ENCODE peak calls at places on chromosomes 6 and 20, in five cellular contexts. One of them, this sample, is unnamed.

GRCh38 chr6:133368664-133369063 is 127.5 kb downstream of the EYA4 start:
- DNase-seq in cardiac fibroblast: peak; percentile 3
- DNase-seq in tibial artery: no peak
- DNase-seq in HFFc6: no peak
- DNase-seq in fibroblast of mammary gland: no peak
- DNase-seq in this sample: peak; percentile 7

GRCh38 chr20:36493801-36494114 is 47.6 kb upstream of the MYL9 start:
- DNase-seq in HFFc6: peak; percentile 85
- DNase-seq in fibroblast of mammary gland: peak; percentile 92
- DNase-seq in cardiac fibroblast: peak; percentile 69
- DNase-seq in tibial artery: peak; percentile 86
- DNase-seq in this sample: no peak

GRCh38 chr6:109894181-109894580 is 83.9 kb upstream of the GPR6 start:
- DNase-seq in tibial artery: no peak
- DNase-seq in HFFc6: no peak
- DNase-seq in cardiac fibroblast: no peak
- DNase-seq in fibroblast of mammary gland: no peak
- DNase-seq in this sample: no peak

GRCh38 chr6:133947302-133947900 is 5.6 kb upstream of the TBPL1 start:
- DNase-seq in cardiac fibroblast: no peak
- DNase-seq in tibial artery: no peak
- DNase-seq in HFFc6: no peak
- DNase-seq in fibroblast of mammary gland: no peak
- DNase-seq in this sample: no peak

GRCh38 chr6:157050537-157051280 is 272.6 kb downstream of the TMEM242 start:
- DNase-seq in tibial artery: no peak
- DNase-seq in cardiac fibroblast: peak; percentile 55
- DNase-seq in HFFc6: no peak
- DNase-seq in fibroblast of mammary gland: peak; percentile 19
- DNase-seq in this sample: no peak

GRCh38 chr6:87926687-87927086 is 121.0 kb upstream of the SPACA1 start:
- DNase-seq in fibroblast of mammary gland: no peak
- DNase-seq in tibial artery: no peak
- DNase-seq in cardiac fibroblast: no peak
- DNase-seq in HFFc6: no peak
- DNase-seq in this sample: no peak

GRCh38 chr20:49567421-49568256 is at the start of gene PTGIS:
- DNase-seq in cardiac fibroblast: peak; percentile 33
- DNase-seq in HFFc6: no peak
- DNase-seq in fibroblast of mammary gland: no peak
- DNase-seq in tibial artery: no peak
- DNase-seq in this sample: no peak

GRCh38 chr6:165729307-165729936 is 66.4 kb upstream of the PDE10A start:
- DNase-seq in tibial artery: no peak
- DNase-seq in HFFc6: no peak
- DNase-seq in cardiac fibroblast: peak; percentile 52
- DNase-seq in fibroblast of mammary gland: peak; percentile 14
- DNase-seq in this sample: peak; percentile 54

GRCh38 chr20:32165836-32166545 is 41.6 kb downstream of the PLAGL2 start:
- DNase-seq in tibial artery: peak; percentile 49
- DNase-seq in HFFc6: no peak
- DNase-seq in fibroblast of mammary gland: no peak
- DNase-seq in cardiac fibroblast: peak; percentile 71
- DNase-seq in this sample: no peak

GRCh38 chr6:134621858-134622257 is 303.9 kb upstream of the SGK1 start:
- DNase-seq in cardiac fibroblast: no peak
- DNase-seq in fibroblast of mammary gland: peak; percentile 31
- DNase-seq in tibial artery: no peak
- DNase-seq in HFFc6: peak; percentile 4
- DNase-seq in this sample: peak; percentile 96

GRCh38 chr6:50816115-50816675 is 2.5 kb upstream of the TFAP2B start:
- DNase-seq in tibial artery: no peak
- DNase-seq in cardiac fibroblast: peak; percentile 73
- DNase-seq in fibroblast of mammary gland: peak; percentile 71
- DNase-seq in HFFc6: peak; percentile 40
- DNase-seq in this sample: peak; percentile 83

GRCh38 chr6:170265655-170266054 is 25.2 kb downstream of the DLL1 start:
- DNase-seq in fibroblast of mammary gland: no peak
- DNase-seq in tibial artery: no peak
- DNase-seq in cardiac fibroblast: peak; percentile 32
- DNase-seq in HFFc6: no peak
- DNase-seq in this sample: no peak

GRCh38 chr20:12882832-12883506 is 125.8 kb upstream of the SPTLC3 start:
- DNase-seq in tibial artery: no peak
- DNase-seq in cardiac fibroblast: peak; percentile 45
- DNase-seq in HFFc6: no peak
- DNase-seq in fibroblast of mammary gland: peak; percentile 54
- DNase-seq in this sample: peak; percentile 59

GRCh38 chr6:138979365-138979764 is 8.7 kb downstream of the REPS1 start:
- DNase-seq in fibroblast of mammary gland: peak; percentile 55
- DNase-seq in HFFc6: no peak
- DNase-seq in tibial artery: no peak
- DNase-seq in cardiac fibroblast: peak; percentile 28
- DNase-seq in this sample: peak; percentile 42

GRCh38 chr6:43276180-43277082 is 21.6 kb upstream of the SLC22A7 start:
- DNase-seq in HFFc6: no peak
- DNase-seq in tibial artery: no peak
- DNase-seq in cardiac fibroblast: no peak
- DNase-seq in fibroblast of mammary gland: no peak
- DNase-seq in this sample: no peak

GRCh38 chr6:101226677-101227135 is 166.8 kb upstream of the GRIK2 start:
- DNase-seq in tibial artery: no peak
- DNase-seq in HFFc6: peak; percentile 64
- DNase-seq in cardiac fibroblast: peak; percentile 36
- DNase-seq in fibroblast of mammary gland: peak; percentile 45
- DNase-seq in this sample: peak; percentile 62

GRCh38 chr6:149305372-149305771 is 12.1 kb upstream of the TAB2 start:
- DNase-seq in cardiac fibroblast: no peak
- DNase-seq in fibroblast of mammary gland: no peak
- DNase-seq in HFFc6: no peak
- DNase-seq in tibial artery: no peak
- DNase-seq in this sample: no peak

GRCh38 chr6:2403546-2403945 is 158.1 kb upstream of the GMDS start:
- DNase-seq in fibroblast of mammary gland: no peak
- DNase-seq in cardiac fibroblast: no peak
- DNase-seq in tibial artery: no peak
- DNase-seq in HFFc6: no peak
- DNase-seq in this sample: no peak

GRCh38 chr20:36061754-36062153 is 92.8 kb upstream of the EPB41L1 start:
- DNase-seq in cardiac fibroblast: peak; percentile 66
- DNase-seq in tibial artery: no peak
- DNase-seq in HFFc6: no peak
- DNase-seq in fibroblast of mammary gland: peak; percentile 35
- DNase-seq in this sample: no peak

GRCh38 chr6:15399651-15400470 is 154.0 kb downstream of the JARID2 start:
- DNase-seq in cardiac fibroblast: peak; percentile 91
- DNase-seq in tibial artery: peak; percentile 81
- DNase-seq in HFFc6: peak; percentile 37
- DNase-seq in fibroblast of mammary gland: peak; percentile 82
- DNase-seq in this sample: peak; percentile 69

GRCh38 chr6:156791261-156791850 is 14.2 kb downstream of the ARID1B start:
- DNase-seq in tibial artery: no peak
- DNase-seq in fibroblast of mammary gland: peak; percentile 81
- DNase-seq in cardiac fibroblast: peak; percentile 87
- DNase-seq in HFFc6: no peak
- DNase-seq in this sample: peak; percentile 84

GRCh38 chr20:3550857-3551256 is 80.0 kb downstream of the ATRN start:
- DNase-seq in cardiac fibroblast: no peak
- DNase-seq in tibial artery: no peak
- DNase-seq in fibroblast of mammary gland: no peak
- DNase-seq in HFFc6: no peak
- DNase-seq in this sample: no peak
- TF ChIP-seq CTCF in cardiac fibroblast: no peak
- TF ChIP-seq CTCF in tibial artery: no peak
- TF ChIP-seq CTCF in fibroblast of mammary gland: no peak
- TF ChIP-seq CTCF in HFFc6: no peak
- TF ChIP-seq CTCF in this sample: no peak

GRCh38 chr6:45375449-45375848 is 2.3 kb downstream of the SUPT3H start:
- DNase-seq in tibial artery: no peak
- DNase-seq in HFFc6: no peak
- DNase-seq in cardiac fibroblast: no peak
- DNase-seq in fibroblast of mammary gland: peak; percentile 45
- DNase-seq in this sample: no peak
- TF ChIP-seq CTCF in tibial artery: no peak
- TF ChIP-seq CTCF in HFFc6: no peak
- TF ChIP-seq CTCF in cardiac fibroblast: no peak
- TF ChIP-seq CTCF in fibroblast of mammary gland: no peak
- TF ChIP-seq CTCF in this sample: no peak

DNA sequence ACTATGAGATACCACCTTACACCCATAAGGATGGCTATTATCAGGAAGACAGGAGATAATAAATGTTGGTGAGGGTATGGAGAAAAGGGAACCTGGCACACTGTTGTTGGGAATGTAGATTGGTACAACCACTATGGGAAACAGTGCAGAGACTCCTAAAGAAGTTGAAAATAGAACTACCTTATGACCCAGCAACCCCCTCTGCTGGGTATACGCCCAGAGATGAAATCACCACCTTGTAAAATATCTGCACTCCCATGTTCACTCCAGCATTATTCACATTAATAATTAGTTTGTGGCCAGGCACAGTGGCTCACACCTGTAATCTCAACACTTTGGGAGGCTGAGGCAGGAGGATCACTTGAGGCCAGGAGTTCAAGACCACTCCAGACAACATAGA is 26.8 kb downstream of the ZBTB9 start:
- DNase-seq in cardiac fibroblast: no peak
- DNase-seq in HFFc6: no peak
- DNase-seq in fibroblast of mammary gland: no peak
- DNase-seq in tibial artery: no peak
- DNase-seq in this sample: peak; percentile 8
- TF ChIP-seq CTCF in cardiac fibroblast: no peak
- TF ChIP-seq CTCF in HFFc6: no peak
- TF ChIP-seq CTCF in fibroblast of mammary gland: no peak
- TF ChIP-seq CTCF in tibial artery: no peak
- TF ChIP-seq CTCF in this sample: no peak

DNA sequence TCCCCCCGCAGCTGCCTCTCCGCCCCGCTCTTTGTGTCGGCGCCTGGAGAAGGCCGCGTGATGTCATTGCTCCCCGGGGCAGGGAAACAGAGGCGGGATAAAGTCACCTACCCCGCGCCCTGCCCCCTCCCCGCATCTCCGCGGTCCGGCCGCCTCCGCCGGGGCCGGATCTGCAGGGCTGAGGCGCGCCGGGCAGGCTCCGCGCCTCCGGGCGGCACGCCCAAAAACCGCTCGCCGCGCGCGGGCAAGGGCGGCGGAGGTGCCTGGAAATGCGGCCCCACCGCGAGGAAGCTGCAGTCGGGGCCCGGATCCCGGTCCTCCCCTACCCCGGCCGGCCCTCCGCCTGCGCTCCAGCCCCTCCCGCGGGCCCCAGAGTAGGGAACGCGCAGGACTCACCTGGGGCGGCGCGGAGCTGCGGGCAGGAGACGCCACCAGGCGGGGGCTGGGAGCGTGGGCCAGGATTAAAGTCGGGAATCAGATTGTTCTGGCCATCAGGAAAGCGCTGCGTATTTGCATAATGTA is at the start of gene FAXC:
- DNase-seq in cardiac fibroblast: peak; percentile 21
- DNase-seq in HFFc6: no peak
- DNase-seq in fibroblast of mammary gland: no peak
- DNase-seq in tibial artery: peak; percentile 67
- DNase-seq in this sample: peak; percentile 73
- TF ChIP-seq CTCF in cardiac fibroblast: no peak
- TF ChIP-seq CTCF in HFFc6: peak; percentile 31
- TF ChIP-seq CTCF in fibroblast of mammary gland: peak; percentile 1
- TF ChIP-seq CTCF in tibial artery: peak; percentile 13
- TF ChIP-seq CTCF in this sample: no peak

GRCh38 chr6:85628353-85628752 is 14.3 kb downstream of the SYNCRIP start:
- DNase-seq in HFFc6: no peak
- DNase-seq in fibroblast of mammary gland: no peak
- DNase-seq in tibial artery: no peak
- DNase-seq in cardiac fibroblast: no peak
- DNase-seq in this sample: no peak
- TF ChIP-seq CTCF in HFFc6: no peak
- TF ChIP-seq CTCF in fibroblast of mammary gland: no peak
- TF ChIP-seq CTCF in tibial artery: no peak
- TF ChIP-seq CTCF in cardiac fibroblast: no peak
- TF ChIP-seq CTCF in this sample: no peak

DNA sequence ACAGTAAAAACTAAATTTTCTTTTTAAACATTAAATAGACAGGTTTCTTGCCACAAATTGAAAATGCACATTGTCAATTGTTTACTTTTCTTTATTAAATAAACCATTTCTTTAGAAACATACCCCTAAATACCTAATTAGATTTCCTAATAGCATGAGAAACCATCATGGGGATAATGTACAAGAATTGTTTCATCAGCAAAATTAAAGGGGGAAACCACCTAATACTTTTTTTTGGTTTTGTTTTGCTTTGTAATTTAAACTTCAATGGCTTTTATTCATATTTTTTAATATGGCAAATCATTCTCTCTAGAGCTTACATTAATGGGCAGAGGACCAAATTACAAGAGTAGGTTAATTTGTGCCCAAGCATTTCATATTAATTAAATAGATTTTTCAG is 987.9 kb downstream of the EPHA7 start:
- DNase-seq in cardiac fibroblast: no peak
- DNase-seq in tibial artery: no peak
- DNase-seq in HFFc6: no peak
- DNase-seq in fibroblast of mammary gland: no peak
- DNase-seq in this sample: no peak
- TF ChIP-seq CTCF in cardiac fibroblast: no peak
- TF ChIP-seq CTCF in tibial artery: no peak
- TF ChIP-seq CTCF in HFFc6: no peak
- TF ChIP-seq CTCF in fibroblast of mammary gland: no peak
- TF ChIP-seq CTCF in this sample: no peak

GRCh38 chr6:72622094-72622540 is 253 bp downstream of the KCNQ5 start:
- DNase-seq in tibial artery: peak; percentile 70
- DNase-seq in fibroblast of mammary gland: no peak
- DNase-seq in cardiac fibroblast: peak; percentile 49
- DNase-seq in HFFc6: peak; percentile 60
- DNase-seq in this sample: peak; percentile 46
- TF ChIP-seq CTCF in tibial artery: peak; percentile 34
- TF ChIP-seq CTCF in fibroblast of mammary gland: no peak
- TF ChIP-seq CTCF in cardiac fibroblast: no peak
- TF ChIP-seq CTCF in HFFc6: peak; percentile 73
- TF ChIP-seq CTCF in this sample: peak; percentile 18

GRCh38 chr6:123332070-123332469 is 304.7 kb downstream of the TRDN start:
- DNase-seq in tibial artery: no peak
- DNase-seq in HFFc6: no peak
- DNase-seq in cardiac fibroblast: no peak
- DNase-seq in fibroblast of mammary gland: no peak
- DNase-seq in this sample: no peak

GRCh38 chr6:123323419-123324329 is 313.1 kb downstream of the TRDN start:
- DNase-seq in cardiac fibroblast: peak; percentile 15
- DNase-seq in tibial artery: no peak
- DNase-seq in HFFc6: no peak
- DNase-seq in fibroblast of mammary gland: peak; percentile 70
- DNase-seq in this sample: peak; percentile 86

GRCh38 chr6:123333000-123333756 is 303.6 kb downstream of the TRDN start:
- DNase-seq in cardiac fibroblast: no peak
- DNase-seq in HFFc6: no peak
- DNase-seq in tibial artery: no peak
- DNase-seq in fibroblast of mammary gland: peak; percentile 30
- DNase-seq in this sample: peak; percentile 26

DNA sequence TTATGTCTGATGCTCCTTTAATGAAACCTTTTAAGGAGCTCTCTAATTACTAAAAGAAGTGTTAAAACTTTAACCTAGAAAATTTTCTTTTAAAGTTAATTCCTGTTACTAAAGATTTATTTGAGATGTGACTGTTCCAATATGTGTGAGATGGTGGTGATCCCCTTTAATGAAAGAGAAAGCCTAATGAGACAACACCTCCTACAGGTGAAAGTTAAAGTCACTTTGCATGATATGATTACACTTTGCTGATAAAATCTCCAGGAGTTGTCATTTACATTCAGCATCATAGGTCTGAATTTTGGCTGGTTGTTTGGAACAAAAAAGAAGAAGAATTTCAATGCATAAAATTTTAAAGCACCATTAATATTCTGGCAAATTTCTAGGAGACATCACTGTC is 307.4 kb downstream of the TRDN start:
- DNase-seq in fibroblast of mammary gland: no peak
- DNase-seq in cardiac fibroblast: no peak
- DNase-seq in tibial artery: no peak
- DNase-seq in HFFc6: no peak
- DNase-seq in this sample: no peak
- TF ChIP-seq CTCF in fibroblast of mammary gland: no peak
- TF ChIP-seq CTCF in cardiac fibroblast: no peak
- TF ChIP-seq CTCF in tibial artery: no peak
- TF ChIP-seq CTCF in HFFc6: no peak
- TF ChIP-seq CTCF in this sample: no peak

This sample was measured in MCF 10A.